ENCODE peak calls at places on chromosomes 11 and 22, in ten cellular contexts. One of them, this sample, is unnamed.

GRCh38 chr11:66022401-66023185 is 3.7 kb downstream of the CATSPER1 start:
- DNase-seq in MM.1S: peak; percentile 68
- DNase-seq in H7: peak; percentile 98
- DNase-seq in fibroblast of mammary gland: peak; percentile 47
- DNase-seq in choroid plexus epithelial cell: peak; percentile 56
- DNase-seq in lower lobe of right lung: peak; percentile 87
- DNase-seq in psoas muscle: peak; percentile 81
- DNase-seq in heart left ventricle: peak; percentile 76
- DNase-seq in heart right ventricle: peak; percentile 81
- DNase-seq in AG04449: no peak
- DNase-seq in this sample: peak; percentile 46

GRCh38 chr11:13891911-13892310 is 70.6 kb upstream of the SPON1 start:
- DNase-seq in MM.1S: no peak
- DNase-seq in H7: no peak
- DNase-seq in fibroblast of mammary gland: no peak
- DNase-seq in choroid plexus epithelial cell: no peak
- DNase-seq in lower lobe of right lung: no peak
- DNase-seq in psoas muscle: no peak
- DNase-seq in heart left ventricle: no peak
- DNase-seq in heart right ventricle: no peak
- DNase-seq in AG04449: no peak
- DNase-seq in this sample: no peak

GRCh38 chr11:70473186-70473872 is 75.0 kb downstream of the CTTN start:
- DNase-seq in MM.1S: no peak
- DNase-seq in H7: no peak
- DNase-seq in fibroblast of mammary gland: no peak
- DNase-seq in choroid plexus epithelial cell: no peak
- DNase-seq in lower lobe of right lung: no peak
- DNase-seq in psoas muscle: no peak
- DNase-seq in heart left ventricle: no peak
- DNase-seq in heart right ventricle: no peak
- DNase-seq in AG04449: no peak
- DNase-seq in this sample: no peak

GRCh38 chr11:3939651-3940190 is 84.3 kb downstream of the STIM1 start:
- DNase-seq in MM.1S: no peak
- DNase-seq in H7: no peak
- DNase-seq in fibroblast of mammary gland: peak; percentile 86
- DNase-seq in choroid plexus epithelial cell: peak; percentile 72
- DNase-seq in lower lobe of right lung: no peak
- DNase-seq in psoas muscle: no peak
- DNase-seq in heart left ventricle: no peak
- DNase-seq in heart right ventricle: no peak
- DNase-seq in AG04449: no peak
- DNase-seq in this sample: no peak

GRCh38 chr11:2929880-2930704 is 872 bp upstream of the PHLDA2 start:
- DNase-seq in MM.1S: peak; percentile 23
- DNase-seq in H7: peak; percentile 92
- DNase-seq in fibroblast of mammary gland: peak; percentile 62
- DNase-seq in choroid plexus epithelial cell: peak; percentile 61
- DNase-seq in lower lobe of right lung: peak; percentile 68
- DNase-seq in psoas muscle: peak; percentile 40
- DNase-seq in heart left ventricle: peak; percentile 38
- DNase-seq in heart right ventricle: peak; percentile 27
- DNase-seq in AG04449: no peak
- DNase-seq in this sample: peak; percentile 43

GRCh38 chr11:70700871-70701270 is 302.5 kb downstream of the CTTN start:
- DNase-seq in MM.1S: no peak
- DNase-seq in H7: no peak
- DNase-seq in fibroblast of mammary gland: no peak
- DNase-seq in choroid plexus epithelial cell: no peak
- DNase-seq in lower lobe of right lung: no peak
- DNase-seq in psoas muscle: no peak
- DNase-seq in heart left ventricle: no peak
- DNase-seq in heart right ventricle: no peak
- DNase-seq in AG04449: no peak
- DNase-seq in this sample: no peak

GRCh38 chr11:6771926-6772898 is at the start of gene OR2AG2:
- DNase-seq in MM.1S: peak; percentile 61
- DNase-seq in H7: no peak
- DNase-seq in fibroblast of mammary gland: no peak
- DNase-seq in choroid plexus epithelial cell: no peak
- DNase-seq in lower lobe of right lung: no peak
- DNase-seq in psoas muscle: no peak
- DNase-seq in heart left ventricle: peak; percentile 25
- DNase-seq in heart right ventricle: no peak
- DNase-seq in AG04449: no peak
- DNase-seq in this sample: no peak

GRCh38 chr11:95302211-95302610 is 71.2 kb upstream of the SESN3 start:
- DNase-seq in MM.1S: no peak
- DNase-seq in H7: no peak
- DNase-seq in fibroblast of mammary gland: no peak
- DNase-seq in choroid plexus epithelial cell: no peak
- DNase-seq in lower lobe of right lung: no peak
- DNase-seq in psoas muscle: no peak
- DNase-seq in heart left ventricle: no peak
- DNase-seq in heart right ventricle: no peak
- DNase-seq in AG04449: no peak
- DNase-seq in this sample: no peak

GRCh38 chr11:71060358-71060757 is 192.0 kb downstream of the SHANK2 start:
- DNase-seq in MM.1S: no peak
- DNase-seq in H7: no peak
- DNase-seq in fibroblast of mammary gland: no peak
- DNase-seq in choroid plexus epithelial cell: no peak
- DNase-seq in lower lobe of right lung: no peak
- DNase-seq in psoas muscle: no peak
- DNase-seq in heart left ventricle: no peak
- DNase-seq in heart right ventricle: no peak
- DNase-seq in AG04449: no peak
- DNase-seq in this sample: no peak

GRCh38 chr11:111602865-111603632 is 800 bp downstream of the SIK2 start:
- DNase-seq in MM.1S: peak; percentile 22
- DNase-seq in H7: peak; percentile 71
- DNase-seq in fibroblast of mammary gland: peak; percentile 52
- DNase-seq in choroid plexus epithelial cell: peak; percentile 71
- DNase-seq in lower lobe of right lung: peak; percentile 68
- DNase-seq in psoas muscle: peak; percentile 59
- DNase-seq in heart left ventricle: peak; percentile 63
- DNase-seq in heart right ventricle: peak; percentile 52
- DNase-seq in AG04449: no peak
- DNase-seq in this sample: peak; percentile 21

GRCh38 chr11:62953811-62954210 is 31.0 kb downstream of the SLC22A6 start:
- DNase-seq in MM.1S: no peak
- DNase-seq in H7: no peak
- DNase-seq in fibroblast of mammary gland: peak; percentile 5
- DNase-seq in choroid plexus epithelial cell: no peak
- DNase-seq in lower lobe of right lung: no peak
- DNase-seq in psoas muscle: no peak
- DNase-seq in heart left ventricle: no peak
- DNase-seq in heart right ventricle: no peak
- DNase-seq in AG04449: no peak
- DNase-seq in this sample: no peak

GRCh38 chr22:23065495-23066122 is 4.7 kb upstream of the GNAZ start:
- DNase-seq in MM.1S: no peak
- DNase-seq in H7: peak; percentile 13
- DNase-seq in fibroblast of mammary gland: no peak
- DNase-seq in choroid plexus epithelial cell: no peak
- DNase-seq in lower lobe of right lung: peak; percentile 30
- DNase-seq in psoas muscle: no peak
- DNase-seq in heart left ventricle: no peak
- DNase-seq in heart right ventricle: peak; percentile 0
- DNase-seq in AG04449: no peak
- DNase-seq in this sample: no peak

GRCh38 chr22:29359469-29359868 is 28.9 kb downstream of the AP1B1 start:
- DNase-seq in MM.1S: no peak
- DNase-seq in H7: peak; percentile 88
- DNase-seq in fibroblast of mammary gland: peak; percentile 55
- DNase-seq in choroid plexus epithelial cell: peak; percentile 77
- DNase-seq in lower lobe of right lung: no peak
- DNase-seq in psoas muscle: peak; percentile 66
- DNase-seq in heart left ventricle: peak; percentile 72
- DNase-seq in heart right ventricle: peak; percentile 66
- DNase-seq in AG04449: no peak
- DNase-seq in this sample: peak; percentile 56

GRCh38 chr11:13140873-13141655 is 131.9 kb downstream of the RASSF10 start:
- DNase-seq in MM.1S: no peak
- DNase-seq in H7: no peak
- DNase-seq in fibroblast of mammary gland: no peak
- DNase-seq in choroid plexus epithelial cell: no peak
- DNase-seq in lower lobe of right lung: peak; percentile 53
- DNase-seq in psoas muscle: no peak
- DNase-seq in heart left ventricle: no peak
- DNase-seq in heart right ventricle: no peak
- DNase-seq in AG04449: no peak
- DNase-seq in this sample: no peak

GRCh38 chr11:64469288-64469687 is 110.3 kb downstream of the RPS6KA4 start:
- DNase-seq in MM.1S: no peak
- DNase-seq in H7: no peak
- DNase-seq in fibroblast of mammary gland: no peak
- DNase-seq in choroid plexus epithelial cell: no peak
- DNase-seq in lower lobe of right lung: no peak
- DNase-seq in psoas muscle: no peak
- DNase-seq in heart left ventricle: no peak
- DNase-seq in heart right ventricle: no peak
- DNase-seq in AG04449: no peak
- DNase-seq in this sample: no peak

GRCh38 chr22:20130739-20131592 is 638 bp upstream of the ZDHHC8 start:
- DNase-seq in MM.1S: peak; percentile 69
- DNase-seq in H7: peak; percentile 94
- DNase-seq in fibroblast of mammary gland: peak; percentile 53
- DNase-seq in choroid plexus epithelial cell: peak; percentile 83
- DNase-seq in lower lobe of right lung: peak; percentile 92
- DNase-seq in psoas muscle: peak; percentile 92
- DNase-seq in heart left ventricle: peak; percentile 96
- DNase-seq in heart right ventricle: peak; percentile 92
- DNase-seq in AG04449: no peak
- DNase-seq in this sample: peak; percentile 39

DNA sequence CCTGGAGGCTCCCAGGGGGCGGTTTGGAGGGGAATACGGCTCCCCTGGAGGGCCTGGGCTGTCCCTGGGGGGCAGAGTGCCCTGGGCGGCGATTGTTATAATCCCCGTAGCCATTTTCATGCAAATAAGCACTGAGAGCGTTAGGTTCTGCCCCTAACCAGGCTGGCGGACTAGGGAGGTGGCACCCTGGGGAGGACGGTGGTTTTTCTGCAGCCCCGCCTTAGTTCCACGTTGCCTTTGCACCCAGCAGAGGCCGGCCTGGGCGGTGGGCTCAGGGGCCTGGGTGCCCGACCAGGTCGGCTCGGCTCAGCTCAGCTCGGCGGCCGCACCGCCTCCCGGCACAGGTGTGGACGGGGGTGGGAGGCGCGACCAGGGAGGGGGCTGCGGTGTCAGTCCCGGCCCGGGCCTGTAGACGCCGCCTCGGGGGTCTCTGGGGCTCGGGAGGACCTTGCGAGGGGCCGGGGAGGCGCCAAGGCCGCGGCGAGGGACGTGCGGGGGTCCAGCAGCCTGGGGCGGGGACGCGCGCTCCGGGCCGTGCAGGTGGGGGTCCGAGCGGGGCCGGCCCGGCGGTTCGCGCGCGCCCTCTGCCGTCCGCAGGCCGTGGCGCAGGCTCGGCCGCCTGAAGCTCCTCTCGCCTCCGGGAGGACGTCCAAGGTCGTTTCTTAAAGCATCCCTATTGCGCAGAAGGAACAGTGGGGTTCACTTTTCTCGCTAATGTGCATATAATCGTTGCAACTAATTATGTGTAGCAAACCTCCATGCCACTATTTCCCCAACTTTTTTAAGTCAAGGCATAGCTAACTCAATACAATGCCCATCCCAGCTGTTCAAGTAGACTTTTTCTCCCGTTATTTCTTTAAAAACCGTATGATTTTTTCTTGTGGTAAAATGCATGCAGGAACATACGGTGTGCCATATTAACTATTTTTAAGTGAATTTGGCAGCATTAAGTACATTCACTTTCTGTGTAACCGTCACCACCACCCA is 2.5 kb upstream of the DUSP8 start:
- DNase-seq in MM.1S: peak; percentile 58
- DNase-seq in H7: peak; percentile 96
- DNase-seq in fibroblast of mammary gland: peak; percentile 17
- DNase-seq in choroid plexus epithelial cell: peak; percentile 44
- DNase-seq in lower lobe of right lung: no peak
- DNase-seq in psoas muscle: no peak
- DNase-seq in heart left ventricle: peak; percentile 63
- DNase-seq in heart right ventricle: peak; percentile 59
- DNase-seq in AG04449: no peak
- DNase-seq in this sample: peak; percentile 77
- H3K4me3 ChIP-seq in MM.1S: peak overlapping the region; percentile 47
- H3K4me3 ChIP-seq in H7: peak overlapping the region; percentile 24
- H3K4me3 ChIP-seq in fibroblast of mammary gland: no peak overlapping the region
- H3K4me3 ChIP-seq in choroid plexus epithelial cell: no peak overlapping the region
- H3K4me3 ChIP-seq in lower lobe of right lung: peak overlapping the region; percentile 58
- H3K4me3 ChIP-seq in psoas muscle: peak overlapping the region; percentile 72
- H3K4me3 ChIP-seq in heart left ventricle: no peak overlapping the region
- H3K4me3 ChIP-seq in heart right ventricle: peak overlapping the region; percentile 38
- H3K4me3 ChIP-seq in AG04449: no peak overlapping the region
- H3K4me3 ChIP-seq in this sample: peak overlapping the region; percentile 30

DNA sequence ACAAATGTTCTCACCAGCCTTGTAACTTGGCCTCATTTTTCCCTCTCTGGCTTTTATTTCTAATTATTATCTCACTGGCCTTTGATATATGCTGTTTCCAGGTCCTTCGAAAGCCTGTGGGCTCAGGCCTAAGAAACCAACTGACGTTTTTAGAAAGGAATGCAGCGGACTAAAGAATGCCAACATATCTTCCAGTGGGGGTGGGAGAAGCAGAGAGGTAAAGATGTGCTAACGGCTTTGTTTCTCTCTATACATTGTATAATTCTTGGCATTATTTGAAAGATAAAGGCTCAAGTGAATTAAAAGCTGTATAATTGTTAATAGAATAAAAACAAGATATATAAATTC is 28.2 kb downstream of the OR6Q1 start:
- DNase-seq in MM.1S: no peak
- DNase-seq in H7: peak; percentile 27
- DNase-seq in fibroblast of mammary gland: peak; percentile 81
- DNase-seq in choroid plexus epithelial cell: peak; percentile 71
- DNase-seq in lower lobe of right lung: no peak
- DNase-seq in psoas muscle: no peak
- DNase-seq in heart left ventricle: no peak
- DNase-seq in heart right ventricle: no peak
- DNase-seq in AG04449: peak; percentile 40
- DNase-seq in this sample: no peak
- H3K4me3 ChIP-seq in MM.1S: no peak overlapping the region
- H3K4me3 ChIP-seq in H7: no peak overlapping the region
- H3K4me3 ChIP-seq in fibroblast of mammary gland: no peak overlapping the region
- H3K4me3 ChIP-seq in choroid plexus epithelial cell: no peak overlapping the region
- H3K4me3 ChIP-seq in lower lobe of right lung: no peak overlapping the region
- H3K4me3 ChIP-seq in psoas muscle: no peak overlapping the region
- H3K4me3 ChIP-seq in heart left ventricle: no peak overlapping the region
- H3K4me3 ChIP-seq in heart right ventricle: no peak overlapping the region
- H3K4me3 ChIP-seq in AG04449: no peak overlapping the region
- H3K4me3 ChIP-seq in this sample: no peak overlapping the region

GRCh38 chr22:39300198-39300830 is 19.1 kb downstream of the RPL3 start:
- DNase-seq in MM.1S: no peak
- DNase-seq in H7: peak; percentile 67
- DNase-seq in fibroblast of mammary gland: no peak
- DNase-seq in choroid plexus epithelial cell: no peak
- DNase-seq in lower lobe of right lung: peak; percentile 76
- DNase-seq in psoas muscle: no peak
- DNase-seq in heart left ventricle: peak; percentile 79
- DNase-seq in heart right ventricle: peak; percentile 36
- DNase-seq in AG04449: no peak
- DNase-seq in this sample: no peak
- H3K4me3 ChIP-seq in MM.1S: no peak overlapping the region
- H3K4me3 ChIP-seq in H7: no peak overlapping the region
- H3K4me3 ChIP-seq in fibroblast of mammary gland: no peak overlapping the region
- H3K4me3 ChIP-seq in choroid plexus epithelial cell: no peak overlapping the region
- H3K4me3 ChIP-seq in lower lobe of right lung: peak overlapping the region; percentile 29
- H3K4me3 ChIP-seq in psoas muscle: peak overlapping the region; percentile 25
- H3K4me3 ChIP-seq in heart left ventricle: no peak overlapping the region
- H3K4me3 ChIP-seq in heart right ventricle: peak overlapping the region; percentile 16
- H3K4me3 ChIP-seq in AG04449: no peak overlapping the region
- H3K4me3 ChIP-seq in this sample: no peak overlapping the region

GRCh38 chr11:18792066-18792591 is 531 bp upstream of the PTPN5 start:
- DNase-seq in MM.1S: no peak
- DNase-seq in H7: no peak
- DNase-seq in fibroblast of mammary gland: no peak
- DNase-seq in choroid plexus epithelial cell: no peak
- DNase-seq in lower lobe of right lung: no peak
- DNase-seq in psoas muscle: no peak
- DNase-seq in heart left ventricle: no peak
- DNase-seq in heart right ventricle: no peak
- DNase-seq in AG04449: no peak
- DNase-seq in this sample: no peak
- H3K4me3 ChIP-seq in MM.1S: no peak overlapping the region
- H3K4me3 ChIP-seq in H7: peak overlapping the region; percentile 89
- H3K4me3 ChIP-seq in fibroblast of mammary gland: no peak overlapping the region
- H3K4me3 ChIP-seq in choroid plexus epithelial cell: no peak overlapping the region
- H3K4me3 ChIP-seq in lower lobe of right lung: peak overlapping the region; percentile 35
- H3K4me3 ChIP-seq in psoas muscle: peak overlapping the region; percentile 59
- H3K4me3 ChIP-seq in heart left ventricle: peak overlapping the region; percentile 37
- H3K4me3 ChIP-seq in heart right ventricle: peak overlapping the region; percentile 61
- H3K4me3 ChIP-seq in AG04449: no peak overlapping the region
- H3K4me3 ChIP-seq in this sample: peak overlapping the region; percentile 9

This sample was measured in HAP-1.